ENCODE peak calls at places on chromosomes 5 and 9, in seven cellular contexts. I is HCT116, W is endothelial cell of umbilical vein, X is MM.1S, P is adipocyte, L is H1, R is K562. C is an unnamed sample.
A peak's percentile ranks its signal among the peaks of the same experiment; 100 is the strongest.

GRCh38 chr9:106731910-106732309 is 131.1 kb upstream of the ZNF462 start:
- DNase-seq in R (no peak), L (no peak), X (no peak), P (no peak), W (no peak), I (no peak), C (no peak)

GRCh38 chr5:173281910-173282309 is 46.3 kb downstream of the STC2 start:
- DNase-seq in L (peak; percentile 43), X (no peak), W (no peak), P (peak; percentile 36), I (no peak), R (no peak), C (no peak)

GRCh38 chr5:149549461-149550266 is 1.6 kb downstream of the CSNK1A1 start:
- DNase-seq in L (no peak), X (peak; percentile 52), W (peak; percentile 68), I (peak; percentile 64), R (no peak), P (peak; percentile 62), C (no peak)

GRCh38 chr5:80181618-80182211 is 74.1 kb downstream of the SERINC5 start:
- DNase-seq in P (no peak), I (peak; percentile 88), X (peak; percentile 91), L (no peak), W (no peak), R (no peak), C (peak; percentile 80)

GRCh38 chr9:121059998-121060636 is 10.0 kb upstream of the C5 start:
- DNase-seq in L (no peak), R (peak; percentile 24), P (peak; percentile 92), I (peak; percentile 64), X (peak; percentile 71), W (peak; percentile 80), C (no peak)

GRCh38 chr9:34256104-34256503 is 73.0 kb downstream of the KIF24 start:
- DNase-seq in I (no peak), L (no peak), P (no peak), W (no peak), X (no peak), R (no peak), C (no peak)

GRCh38 chr9:9352877-9353481 is 1259.8 kb downstream of the PTPRD start:
- DNase-seq in L (no peak), R (no peak), P (peak; percentile 19), W (peak; percentile 1), I (no peak), X (no peak), C (no peak)

GRCh38 chr5:149201121-149201637 is 59.9 kb downstream of the ABLIM3 start:
- DNase-seq in X (no peak), L (no peak), R (no peak), I (no peak), W (no peak), P (no peak), C (no peak)

GRCh38 chr5:149665416-149666163 is 64.5 kb upstream of the PPARGC1B start:
- DNase-seq in P (no peak), X (no peak), R (no peak), L (no peak), I (no peak), W (no peak), C (no peak)

GRCh38 chr9:109035684-109036423 is 22.6 kb upstream of the CTNNAL1 start:
- DNase-seq in P (peak; percentile 84), L (no peak), I (peak; percentile 74), W (peak; percentile 94), X (no peak), R (no peak), C (no peak)

GRCh38 chr9:34988218-34989055 is 1.1 kb upstream of the DNAJB5 start:
- DNase-seq in X (no peak), P (peak; percentile 27), I (no peak), R (peak; percentile 36), W (no peak), L (no peak), C (peak; percentile 88)

GRCh38 chr5:21862986-21863385 is 990.2 kb downstream of the CDH12 start:
- DNase-seq in P (no peak), W (no peak), X (no peak), I (no peak), R (no peak), L (no peak), C (no peak)

GRCh38 chr5:121758640-121759039 is 93.0 kb upstream of the FTMT start:
- DNase-seq in L (no peak), W (no peak), R (peak; percentile 7), P (no peak), I (no peak), X (no peak), C (no peak)

GRCh38 chr5:44942524-44943001 is 133.8 kb downstream of the MRPS30 start:
- DNase-seq in R (no peak), L (no peak), P (no peak), I (no peak), W (no peak), X (no peak), C (no peak)

GRCh38 chr5:170218730-170219129 is 14.1 kb upstream of the C5orf58 start:
- DNase-seq in W (peak; percentile 12), P (no peak), L (no peak), X (no peak), I (no peak), R (no peak), C (no peak)

GRCh38 chr5:54522080-54522479 is 4.5 kb downstream of the SNX18 start:
- DNase-seq in L (no peak), W (no peak), P (no peak), X (no peak), I (no peak), R (no peak), C (no peak)

GRCh38 chr5:154384480-154385235 is 61.1 kb upstream of the SAP30L start:
- DNase-seq in X (peak; percentile 73), R (no peak), L (no peak), I (no peak), P (no peak), W (no peak), C (no peak)

GRCh38 chr9:137428841-137429545 is 5.8 kb downstream of the NOXA1 start:
- DNase-seq in I (no peak), W (no peak), L (no peak), X (no peak), P (no peak), R (no peak), C (peak; percentile 76)

GRCh38 chr9:137429546-137429890 is 6.3 kb downstream of the NOXA1 start:
- DNase-seq in R (no peak), P (no peak), L (no peak), I (no peak), X (no peak), W (no peak), C (peak; percentile 68)

GRCh38 chr9:137429974-137430722 is 7.0 kb downstream of the NOXA1 start:
- DNase-seq in L (no peak), R (peak; percentile 89), P (no peak), X (peak; percentile 47), I (no peak), W (no peak), C (peak; percentile 73)

GRCh38 chr9:137431416-137431931 is 8.3 kb downstream of the NOXA1 start:
- DNase-seq in P (no peak), R (no peak), L (no peak), W (no peak), I (no peak), X (no peak), C (peak; percentile 76)

GRCh38 chr9:137430723-137431415 is 7.7 kb downstream of the NOXA1 start:
- DNase-seq in L (no peak), P (no peak), W (no peak), I (no peak), R (no peak), X (no peak), C (peak; percentile 68)
- H3K4me3 ChIP-seq in L (no peak overlapping the region), P (no peak overlapping the region), W (no peak overlapping the region), I (no peak overlapping the region), R (no peak overlapping the region), X (no peak overlapping the region), C (no peak overlapping the region)

DNA sequence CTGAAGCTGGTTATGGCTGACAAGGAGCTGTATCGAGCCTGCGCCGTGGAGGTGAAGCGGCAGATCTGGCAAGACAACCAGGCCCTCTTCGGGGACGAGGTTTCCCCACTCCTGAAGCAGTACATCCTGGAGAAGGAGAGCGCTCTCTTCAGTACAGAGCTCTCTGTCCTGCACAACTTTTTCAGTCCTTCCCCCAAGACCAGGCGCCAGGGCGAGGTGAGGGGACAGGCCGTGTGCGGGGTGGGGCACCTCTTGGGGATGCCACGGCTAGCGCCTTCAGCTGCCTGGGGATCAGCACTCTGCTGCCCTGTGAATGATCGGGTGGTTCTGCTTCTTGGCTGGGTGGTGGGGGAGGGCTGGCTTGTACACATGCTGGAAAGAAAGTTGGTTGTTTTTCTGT is 1.7 kb downstream of the NELFB start:
- DNase-seq in R (no peak), X (no peak), P (no peak), I (no peak), W (no peak), L (no peak), C (no peak)
- H3K9ac ChIP-seq in R (peak overlapping the region; percentile 95), X (no peak overlapping the region), P (peak overlapping the region; percentile 95), I (peak overlapping the region; percentile 88), W (no peak overlapping the region), L (no peak overlapping the region), C (no peak overlapping the region)

GRCh38 chr5:19790811-19791466 is 197.1 kb downstream of the CDH18 start:
- DNase-seq in I (no peak), P (no peak), R (no peak), X (no peak), L (no peak), W (no peak), C (no peak)
- H3K9me3 ChIP-seq in I (peaks cover 13% of the 10 kb centered on the region), P (no peaks in the 10 kb centered on the region), R (peaks cover 2% of the 10 kb centered on the region), X (no peaks in the 10 kb centered on the region), L (no peaks in the 10 kb centered on the region), W (no peaks in the 10 kb centered on the region), C (no peaks in the 10 kb centered on the region)

GRCh38 chr9:115591584-115591984 is 473.6 kb upstream of the TNC start:
- DNase-seq in P (peak; percentile 98), I (peak; percentile 84), L (peak; percentile 63), R (peak; percentile 10), W (peak; percentile 90), X (peak; percentile 71), C (no peak)
- H3K4me3 ChIP-seq in P (no peak overlapping the region), I (no peak overlapping the region), L (no peak overlapping the region), R (no peak overlapping the region), W (no peak overlapping the region), X (no peak overlapping the region), C (no peak overlapping the region)

GRCh38 chr5:158700231-158700996 is 399.3 kb downstream of the EBF1 start:
- DNase-seq in X (no peak), R (no peak), L (no peak), I (no peak), P (peak; percentile 68), W (no peak), C (no peak)
- H3K9ac ChIP-seq in X (no peak overlapping the region), R (no peak overlapping the region), L (no peak overlapping the region), I (no peak overlapping the region), P (peak overlapping the region; percentile 87), W (no peak overlapping the region), C (no peak overlapping the region)

DNA sequence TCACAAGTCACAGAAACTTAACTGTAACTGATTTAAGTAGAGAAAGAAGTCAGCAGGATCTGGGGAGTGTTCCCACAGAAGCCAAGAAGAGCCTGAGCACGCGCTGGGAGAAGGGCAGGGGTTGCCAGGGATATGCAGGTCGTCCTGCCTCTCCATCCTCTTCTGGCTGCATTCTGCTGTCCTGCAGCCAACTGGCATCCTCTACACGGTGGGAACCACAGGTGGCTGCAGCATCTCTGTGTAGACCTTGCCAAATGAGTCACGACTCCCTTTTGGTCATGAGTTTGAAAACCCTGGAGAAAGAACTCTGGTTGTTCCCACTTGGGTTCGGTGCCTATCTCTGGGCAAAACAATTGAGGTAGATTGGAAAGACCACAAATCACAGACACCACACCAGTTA is 38.4 kb upstream of the PCA3 start:
- DNase-seq in X (no peak), P (no peak), W (no peak), L (no peak), R (no peak), I (no peak), C (no peak)
- H3K9me3 ChIP-seq in X (no peaks in the 10 kb centered on the region), P (no peaks in the 10 kb centered on the region), W (no peaks in the 10 kb centered on the region), L (no peaks in the 10 kb centered on the region), R (no peaks in the 10 kb centered on the region), I (no peaks in the 10 kb centered on the region), C (no peaks in the 10 kb centered on the region)

GRCh38 chr9:90088411-90088810 is 483.6 kb downstream of the GADD45G start:
- DNase-seq in P (no peak), X (no peak), L (no peak), R (no peak), W (no peak), I (no peak), C (no peak)
- H3K4me3 ChIP-seq in P (no peak overlapping the region), X (no peak overlapping the region), L (no peak overlapping the region), R (no peak overlapping the region), W (no peak overlapping the region), I (no peak overlapping the region), C (no peak overlapping the region)